ENCODE peak calls at places on chromosomes 11 and 22, in seven cellular contexts. K is bronchial epithelial cell, H is spleen, Z is LoVo, G is AG09319, L is T follicular helper cell, U is transverse colon. V is an unnamed sample.

GRCh38 chr11:440065-441042 is 1.5 kb downstream of the ANO9 start:
- DNase-seq in K (no peak), H (no peak), Z (no peak), G (no peak), L (no peak), U (peak), V (no peak)

GRCh38 chr11:126101241-126101929 is 38.7 kb upstream of the CDON start:
- DNase-seq in K (no peak), H (peak), Z (no peak), G (no peak), L (no peak), U (no peak), V (no peak)

GRCh38 chr11:92070026-92070889 is 154.4 kb upstream of the FAT3 start:
- DNase-seq in K (no peak), H (no peak), Z (no peak), G (no peak), L (no peak), U (no peak), V (no peak)

GRCh38 chr11:122180435-122180834 is 64.4 kb upstream of the BLID start:
- DNase-seq in K (peak), H (no peak), Z (peak), G (peak), L (no peak), U (no peak), V (no peak)

GRCh38 chr22:36860821-36861659 is at the start of gene NCF4:
- DNase-seq in K (no peak), H (peak), Z (no peak), G (no peak), L (no peak), U (peak), V (no peak)

GRCh38 chr11:64313491-64314145 is 3.7 kb downstream of the TRMT112 start:
- DNase-seq in K (no peak), H (peak), Z (no peak), G (no peak), L (no peak), U (peak), V (no peak)

GRCh38 chr11:47215366-47215925 is 672 bp downstream of the DDB2 start:
- DNase-seq in K (peak), H (no peak), Z (no peak), G (no peak), L (no peak), U (no peak), V (peak)

GRCh38 chr11:73229321-73230275 is 11.5 kb downstream of the P2RY2 start:
- DNase-seq in K (no peak), H (peak), Z (no peak), G (no peak), L (no peak), U (peak), V (no peak)

GRCh38 chr11:10605941-10606381 is 37.5 kb upstream of the LYVE1 start:
- DNase-seq in K (peak), H (peak), Z (no peak), G (no peak), L (no peak), U (peak), V (no peak)

GRCh38 chr22:27804683-27805297 is 3.2 kb upstream of the MN1 start:
- DNase-seq in K (peak), H (no peak), Z (peak), G (no peak), L (peak), U (peak), V (peak)

GRCh38 chr11:2693851-2694261 is 5.9 kb downstream of the KCNQ1OT1 start:
- DNase-seq in K (no peak), H (peak), Z (no peak), G (no peak), L (no peak), U (no peak), V (no peak)

GRCh38 chr22:34841321-34841901 is 224.5 kb upstream of the ISX start:
- DNase-seq in K (no peak), H (no peak), Z (no peak), G (no peak), L (no peak), U (no peak), V (no peak)

GRCh38 chr11:134349109-134349801 is 17.5 kb downstream of the GLB1L2 start:
- DNase-seq in K (no peak), H (no peak), Z (no peak), G (no peak), L (no peak), U (no peak), V (no peak)

GRCh38 chr11:129705341-129705740 is 110.3 kb upstream of the TMEM45B start:
- DNase-seq in K (peak), H (no peak), Z (no peak), G (no peak), L (no peak), U (no peak), V (no peak)

GRCh38 chr11:11514246-11514645 is 107.6 kb downstream of the GALNT18 start:
- DNase-seq in K (no peak), H (no peak), Z (no peak), G (no peak), L (no peak), U (no peak), V (no peak)

GRCh38 chr11:72039108-72039850 is 40.6 kb downstream of the IL18BP start:
- DNase-seq in K (no peak), H (no peak), Z (peak), G (peak), L (no peak), U (peak), V (no peak)

GRCh38 chr22:30297276-30298004 is 8.1 kb upstream of the CASTOR1 start:
- DNase-seq in K (no peak), H (no peak), Z (no peak), G (no peak), L (no peak), U (no peak), V (peak)